ENCODE peak calls at places on chromosomes 13 and 19, in six cellular contexts. D is stomach, N is sigmoid colon, B is tibial nerve, P is thyroid gland, Q is body of pancreas. J is an unnamed sample.

GRCh38 chr19:6239871-6240676 is 39.7 kb downstream of the MLLT1 start:
- DNase-seq in D (no peak), N (no peak), B (no peak), P (no peak), Q (no peak), J (no peak)

GRCh38 chr19:49857834-49858590 is 7.1 kb downstream of the PTOV1 start:
- DNase-seq in D (no peak), N (no peak), B (no peak), P (peak; percentile 55), Q (no peak), J (peak; percentile 74)

GRCh38 chr19:49016067-49016839 is 638 bp downstream of the LHB start:
- DNase-seq in D (no peak), N (no peak), B (no peak), P (no peak), Q (no peak), J (no peak)

GRCh38 chr13:23510979-23511735 is 59.1 kb upstream of the TNFRSF19 start:
- DNase-seq in D (no peak), N (no peak), B (no peak), P (peak; percentile 6), Q (no peak), J (no peak)

GRCh38 chr19:16061943-16062342 is 14.4 kb upstream of the TPM4 start:
- DNase-seq in D (no peak), N (no peak), B (no peak), P (no peak), Q (no peak), J (no peak)

GRCh38 chr13:97275265-97275664 is 53.1 kb downstream of the MBNL2 start:
- DNase-seq in D (no peak), N (no peak), B (no peak), P (no peak), Q (no peak), J (peak; percentile 49)

GRCh38 chr13:112453207-112453829 is 77.2 kb downstream of the SPACA7 start:
- DNase-seq in D (peak; percentile 23), N (no peak), B (no peak), P (no peak), Q (no peak), J (no peak)

GRCh38 chr13:54449922-54450321 is 1421.3 kb downstream of the OLFM4 start:
- DNase-seq in D (no peak), N (no peak), B (no peak), P (no peak), Q (no peak), J (no peak)

GRCh38 chr13:34372581-34372980 is 554.6 kb downstream of the RFC3 start:
- DNase-seq in D (no peak), N (no peak), B (no peak), P (no peak), Q (no peak), J (no peak)

GRCh38 chr19:36441339-36441738 is 22.9 kb upstream of the ZFP82 start:
- DNase-seq in D (no peak), N (no peak), B (no peak), P (no peak), Q (no peak), J (no peak)

GRCh38 chr13:39816936-39817335 is 161.5 kb downstream of the COG6 start:
- DNase-seq in D (no peak), N (no peak), B (no peak), P (no peak), Q (no peak), J (no peak)

GRCh38 chr13:109871018-109871370 is 84.6 kb upstream of the IRS2 start:
- DNase-seq in D (no peak), N (no peak), B (no peak), P (no peak), Q (no peak), J (no peak)

GRCh38 chr13:100668408-100668807 is 6.2 kb downstream of the TMTC4 start:
- DNase-seq in D (no peak), N (no peak), B (no peak), P (no peak), Q (no peak), J (no peak)

GRCh38 chr13:98486412-98486811 is 90.5 kb downstream of the STK24 start:
- DNase-seq in D (no peak), N (no peak), B (no peak), P (no peak), Q (no peak), J (no peak)

GRCh38 chr19:7979559-7979958 is 25.9 kb downstream of the ELAVL1 start:
- DNase-seq in D (no peak), N (no peak), B (no peak), P (no peak), Q (no peak), J (no peak)

GRCh38 chr13:105847532-105848295 is 687.7 kb downstream of the EFNB2 start:
- DNase-seq in D (no peak), N (no peak), B (no peak), P (no peak), Q (no peak), J (no peak)

GRCh38 chr19:42290523-42291436 is 11.2 kb upstream of the PRR19 start:
- DNase-seq in D (no peak), N (no peak), B (no peak), P (no peak), Q (no peak), J (no peak)

GRCh38 chr19:38710928-38711725 is 33.1 kb downstream of the CAPN12 start:
- DNase-seq in D (no peak), N (no peak), B (no peak), P (no peak), Q (no peak), J (peak; percentile 46)

GRCh38 chr19:38709119-38709518 is 35.2 kb downstream of the CAPN12 start:
- DNase-seq in D (no peak), N (no peak), B (no peak), P (no peak), Q (no peak), J (no peak)

GRCh38 chr19:38710416-38710702 is 33.9 kb downstream of the CAPN12 start:
- DNase-seq in D (no peak), N (no peak), B (no peak), P (no peak), Q (no peak), J (no peak)

GRCh38 chr19:38708413-38709024 is 35.8 kb downstream of the CAPN12 start:
- DNase-seq in D (no peak), N (no peak), B (no peak), P (no peak), Q (no peak), J (no peak)

DNA sequence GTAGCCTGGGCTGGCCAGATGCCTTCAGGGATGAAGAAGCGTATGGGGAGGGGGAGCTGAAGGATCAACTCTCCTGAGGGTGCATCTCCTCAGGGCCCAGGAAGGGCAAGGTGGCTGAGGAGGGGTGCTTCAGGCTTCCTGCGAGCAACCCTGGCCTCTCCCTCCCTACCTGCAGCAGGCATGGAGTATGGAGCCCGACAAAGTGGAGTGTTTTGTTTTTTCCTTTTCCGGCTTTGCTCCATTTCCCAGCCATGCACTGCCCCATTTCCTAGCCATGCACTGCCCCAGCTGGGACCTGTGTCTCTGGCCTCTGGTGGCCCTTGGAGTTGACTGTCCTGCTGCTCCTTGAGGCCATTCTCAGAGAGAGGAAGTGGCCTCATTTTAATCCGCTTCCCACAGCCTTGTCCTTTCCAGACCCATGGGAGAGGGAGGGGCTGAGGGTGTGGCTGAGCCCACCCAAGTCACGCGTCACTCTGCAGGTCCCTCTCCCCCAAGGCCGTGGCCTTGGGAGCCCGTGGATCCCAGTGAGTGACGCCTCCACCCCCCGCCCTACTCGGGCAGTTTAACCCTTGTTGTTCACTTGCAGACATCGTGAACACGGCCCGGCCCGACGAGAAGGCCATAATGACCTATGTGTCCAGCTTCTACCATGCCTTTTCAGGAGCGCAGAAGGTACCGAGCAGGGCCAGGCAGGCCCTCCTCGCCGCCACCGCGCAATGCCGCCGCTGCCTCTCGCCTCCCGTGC is 34.4 kb downstream of the CAPN12 start:
- DNase-seq in D (no peak), N (no peak), B (no peak), P (no peak), Q (no peak), J (peak; percentile 67)
- H3K4me1 ChIP-seq in D (peaks cover 100% of the 10 kb centered on the region), N (peaks cover 99% of the 10 kb centered on the region), B (peaks cover 7% of the 10 kb centered on the region), P (peaks cover 61% of the 10 kb centered on the region), Q (peaks cover 66% of the 10 kb centered on the region), J (peaks cover 63% of the 10 kb centered on the region)

GRCh38 chr19:10927691-10928562 is 512 bp downstream of the YIPF2 start:
- DNase-seq in D (no peak), N (no peak), B (no peak), P (peak; percentile 10), Q (no peak), J (no peak)

GRCh38 chr19:10929402-10929794 is 787 bp downstream of the TIMM29 start:
- DNase-seq in D (no peak), N (no peak), B (no peak), P (no peak), Q (no peak), J (no peak)

GRCh38 chr19:10924597-10924996 is 3.8 kb downstream of the YIPF2 start:
- DNase-seq in D (no peak), N (no peak), B (no peak), P (no peak), Q (no peak), J (no peak)

GRCh38 chr19:10923503-10924076 is 4.8 kb downstream of the YIPF2 start:
- DNase-seq in D (no peak), N (no peak), B (no peak), P (no peak), Q (no peak), J (no peak)

DNA sequence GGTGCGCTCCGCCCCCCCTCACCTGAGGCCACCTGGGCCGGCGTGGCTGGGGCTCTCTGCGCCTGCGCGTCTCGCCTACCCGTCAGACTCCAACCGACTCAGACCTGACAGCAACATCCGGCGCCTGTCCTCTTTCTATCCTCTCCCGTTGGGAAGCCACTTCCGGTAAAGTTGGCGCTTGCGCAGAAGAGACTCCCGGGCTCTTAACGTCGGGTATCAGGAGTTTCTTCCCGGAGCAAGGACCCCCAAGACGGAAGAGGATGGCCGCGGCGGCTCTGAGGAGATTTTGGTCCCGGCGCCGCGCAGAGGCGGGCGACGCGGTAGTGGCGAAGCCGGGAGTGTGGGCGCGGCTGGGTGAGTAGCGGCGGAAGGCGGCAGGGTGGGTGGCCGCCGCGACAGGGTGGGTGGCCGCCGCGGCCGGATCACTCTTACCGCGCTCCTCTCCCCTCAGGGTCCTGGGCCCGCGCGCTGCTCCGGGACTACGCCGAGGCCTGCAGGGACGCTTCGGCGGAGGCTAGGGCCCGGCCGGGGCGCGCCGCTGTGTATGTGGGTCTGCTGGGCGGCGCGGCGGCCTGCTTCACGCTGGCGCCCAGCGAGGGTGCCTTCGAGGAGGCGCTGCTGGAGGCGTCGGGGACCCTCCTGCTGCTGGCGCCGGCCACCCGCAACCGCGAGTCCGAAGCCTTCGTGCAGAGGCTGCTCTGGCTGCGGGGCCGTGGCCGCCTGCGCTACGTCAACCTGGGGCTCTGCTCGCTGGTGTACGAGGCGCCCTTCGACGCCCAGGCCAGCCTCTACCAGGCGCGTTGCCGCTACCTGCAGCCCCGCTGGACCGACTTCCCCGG is at the start of the genes TIMM29 and YIPF2:
- DNase-seq in D (peak; percentile 98), N (peak; percentile 99), B (peak; percentile 94), P (peak; percentile 99), Q (peak; percentile 100), J (peak; percentile 99)
- TF ChIP-seq POLR2A in D (no peak), N (peak; percentile 49), B (no peak), P (peak; percentile 75), Q (peak; percentile 25), J (peak; percentile 28)

GRCh38 chr19:47607564-47608073 is 1.3 kb upstream of the BICRA start:
- DNase-seq in D (no peak), N (no peak), B (no peak), P (no peak), Q (no peak), J (no peak)
- TF ChIP-seq CTCF in D (no peak), N (no peak), B (no peak), P (no peak), Q (no peak), J (no peak)

DNA sequence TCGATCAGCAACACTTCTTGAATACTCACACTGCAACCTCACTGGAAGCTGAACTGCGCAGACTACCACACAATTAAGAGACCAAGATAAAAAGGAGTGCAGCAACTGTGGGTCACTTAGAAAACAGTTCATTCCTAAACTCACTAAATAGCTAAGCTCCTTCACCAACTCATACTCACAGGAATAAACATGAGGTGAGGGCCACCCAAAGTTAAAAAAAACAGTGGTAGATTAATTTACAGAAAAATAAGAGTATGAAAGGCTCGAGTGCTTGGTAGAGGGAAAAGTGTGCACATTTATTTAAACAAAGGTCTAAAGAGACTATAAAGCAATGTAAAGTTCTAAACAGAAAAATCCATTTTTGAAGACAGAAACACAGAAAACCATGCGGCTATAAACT is 7.6 kb downstream of the ANKRD10 start:
- DNase-seq in D (no peak), N (no peak), B (no peak), P (no peak), Q (no peak), J (no peak)
- H3K4me1 ChIP-seq in D (peaks cover 66% of the 10 kb centered on the region), N (peaks cover 74% of the 10 kb centered on the region), B (no peaks in the 10 kb centered on the region), P (peaks cover 50% of the 10 kb centered on the region), Q (peaks cover 64% of the 10 kb centered on the region), J (peaks cover 6% of the 10 kb centered on the region)